ENCODE peak calls at places on chromosomes 3 and 15, in seven cellular contexts. One of them, this sample, is unnamed.

GRCh38 chr15:27985099-27985498 is 114.0 kb downstream of the OCA2 start:
- DNase-seq in ovary: no peak
- DNase-seq in IMR-90: no peak
- DNase-seq in right lobe of liver: no peak
- DNase-seq in K562: no peak
- DNase-seq in heart left ventricle: no peak
- DNase-seq in stomach: no peak
- DNase-seq in this sample: no peak

GRCh38 chr3:69425249-69425648 is 39.4 kb upstream of the FRMD4B start:
- DNase-seq in stomach: no peak
- DNase-seq in K562: peak; percentile 13
- DNase-seq in right lobe of liver: no peak
- DNase-seq in ovary: no peak
- DNase-seq in heart left ventricle: no peak
- DNase-seq in IMR-90: peak; percentile 7
- DNase-seq in this sample: no peak

GRCh38 chr15:60379466-60380274 is 18.1 kb downstream of the ANXA2 start:
- DNase-seq in IMR-90: peak; percentile 98
- DNase-seq in ovary: no peak
- DNase-seq in stomach: no peak
- DNase-seq in K562: no peak
- DNase-seq in heart left ventricle: no peak
- DNase-seq in right lobe of liver: no peak
- DNase-seq in this sample: no peak

GRCh38 chr15:43903864-43904290 is 77.1 kb downstream of the WDR76 start:
- DNase-seq in right lobe of liver: no peak
- DNase-seq in heart left ventricle: peak; percentile 37
- DNase-seq in IMR-90: peak; percentile 58
- DNase-seq in stomach: peak; percentile 42
- DNase-seq in ovary: peak; percentile 36
- DNase-seq in K562: peak; percentile 82
- DNase-seq in this sample: peak; percentile 59

GRCh38 chr15:78616506-78616905 is 4.3 kb downstream of the CHRNA3 start:
- DNase-seq in heart left ventricle: no peak
- DNase-seq in IMR-90: no peak
- DNase-seq in right lobe of liver: no peak
- DNase-seq in stomach: peak; percentile 4
- DNase-seq in ovary: no peak
- DNase-seq in K562: no peak
- DNase-seq in this sample: no peak

GRCh38 chr3:146881366-146881765 is 276.2 kb upstream of the PLSCR5 start:
- DNase-seq in heart left ventricle: no peak
- DNase-seq in ovary: no peak
- DNase-seq in K562: no peak
- DNase-seq in right lobe of liver: no peak
- DNase-seq in stomach: no peak
- DNase-seq in IMR-90: no peak
- DNase-seq in this sample: no peak

GRCh38 chr3:20186600-20187004 is 596 bp upstream of the SGO1 start:
- DNase-seq in heart left ventricle: no peak
- DNase-seq in stomach: no peak
- DNase-seq in K562: peak; percentile 15
- DNase-seq in IMR-90: no peak
- DNase-seq in right lobe of liver: no peak
- DNase-seq in ovary: no peak
- DNase-seq in this sample: no peak

GRCh38 chr3:196406806-196407470 is 25.3 kb downstream of the UBXN7 start:
- DNase-seq in ovary: no peak
- DNase-seq in IMR-90: peak; percentile 86
- DNase-seq in stomach: no peak
- DNase-seq in K562: peak; percentile 22
- DNase-seq in heart left ventricle: no peak
- DNase-seq in right lobe of liver: no peak
- DNase-seq in this sample: no peak

GRCh38 chr3:8848696-8849131 is 79.3 kb upstream of the OXTR start:
- DNase-seq in right lobe of liver: no peak
- DNase-seq in heart left ventricle: no peak
- DNase-seq in IMR-90: peak; percentile 87
- DNase-seq in stomach: no peak
- DNase-seq in K562: no peak
- DNase-seq in ovary: no peak
- DNase-seq in this sample: no peak

GRCh38 chr3:122892118-122892517 is 97.2 kb downstream of the SLC49A4 start:
- DNase-seq in stomach: no peak
- DNase-seq in right lobe of liver: no peak
- DNase-seq in heart left ventricle: no peak
- DNase-seq in IMR-90: no peak
- DNase-seq in K562: no peak
- DNase-seq in ovary: no peak
- DNase-seq in this sample: no peak

GRCh38 chr15:75531041-75531450 is 48.1 kb downstream of the PTPN9 start:
- DNase-seq in IMR-90: peak; percentile 40
- DNase-seq in K562: no peak
- DNase-seq in right lobe of liver: no peak
- DNase-seq in ovary: peak; percentile 73
- DNase-seq in stomach: no peak
- DNase-seq in heart left ventricle: peak; percentile 54
- DNase-seq in this sample: no peak

GRCh38 chr3:54853573-54854404 is 74.1 kb downstream of the LRTM1 start:
- DNase-seq in right lobe of liver: peak; percentile 78
- DNase-seq in stomach: peak; percentile 72
- DNase-seq in IMR-90: peak; percentile 74
- DNase-seq in K562: peak; percentile 65
- DNase-seq in heart left ventricle: peak; percentile 71
- DNase-seq in ovary: peak; percentile 85
- DNase-seq in this sample: peak; percentile 59

GRCh38 chr15:40238927-40239591 is at the start of gene PAK6:
- DNase-seq in K562: peak; percentile 60
- DNase-seq in stomach: peak; percentile 84
- DNase-seq in heart left ventricle: no peak
- DNase-seq in ovary: no peak
- DNase-seq in IMR-90: peak; percentile 53
- DNase-seq in right lobe of liver: peak; percentile 61
- DNase-seq in this sample: peak; percentile 94

GRCh38 chr3:100769693-100770092 is 60.4 kb downstream of the TFG start:
- DNase-seq in stomach: no peak
- DNase-seq in K562: no peak
- DNase-seq in heart left ventricle: no peak
- DNase-seq in IMR-90: no peak
- DNase-seq in ovary: no peak
- DNase-seq in right lobe of liver: no peak
- DNase-seq in this sample: no peak

GRCh38 chr15:41292521-41292920 is 39.9 kb downstream of the OIP5 start:
- DNase-seq in ovary: no peak
- DNase-seq in stomach: no peak
- DNase-seq in heart left ventricle: no peak
- DNase-seq in IMR-90: no peak
- DNase-seq in K562: no peak
- DNase-seq in right lobe of liver: no peak
- DNase-seq in this sample: no peak

GRCh38 chr3:70614111-70614510 is 301.7 kb upstream of the MDFIC2 start:
- DNase-seq in right lobe of liver: no peak
- DNase-seq in K562: no peak
- DNase-seq in ovary: no peak
- DNase-seq in IMR-90: no peak
- DNase-seq in heart left ventricle: no peak
- DNase-seq in stomach: no peak
- DNase-seq in this sample: no peak

GRCh38 chr3:143910756-143911155 is 60.9 kb upstream of the DIPK2A start:
- DNase-seq in heart left ventricle: no peak
- DNase-seq in IMR-90: no peak
- DNase-seq in right lobe of liver: no peak
- DNase-seq in K562: no peak
- DNase-seq in ovary: no peak
- DNase-seq in stomach: no peak
- DNase-seq in this sample: no peak

GRCh38 chr3:133855772-133856171 is 39.9 kb downstream of the RAB6B start:
- DNase-seq in heart left ventricle: no peak
- DNase-seq in stomach: no peak
- DNase-seq in IMR-90: peak; percentile 12
- DNase-seq in ovary: no peak
- DNase-seq in K562: no peak
- DNase-seq in right lobe of liver: no peak
- DNase-seq in this sample: no peak

GRCh38 chr3:50587806-50588758 is 18.8 kb downstream of the HEMK1 start:
- DNase-seq in heart left ventricle: no peak
- DNase-seq in right lobe of liver: peak; percentile 56
- DNase-seq in K562: no peak
- DNase-seq in ovary: no peak
- DNase-seq in stomach: no peak
- DNase-seq in IMR-90: no peak
- DNase-seq in this sample: no peak
- TF ChIP-seq POLR2A in heart left ventricle: no peak
- TF ChIP-seq POLR2A in right lobe of liver: no peak
- TF ChIP-seq POLR2A in K562: no peak
- TF ChIP-seq POLR2A in ovary: no peak
- TF ChIP-seq POLR2A in stomach: no peak
- TF ChIP-seq POLR2A in IMR-90: no peak
- TF ChIP-seq POLR2A in this sample: no peak

GRCh38 chr15:90231028-90232017 is 2.4 kb downstream of the CIB1 start:
- DNase-seq in stomach: peak; percentile 70
- DNase-seq in heart left ventricle: no peak
- DNase-seq in ovary: no peak
- DNase-seq in right lobe of liver: peak; percentile 46
- DNase-seq in K562: no peak
- DNase-seq in IMR-90: no peak
- DNase-seq in this sample: no peak
- TF ChIP-seq POLR2A in stomach: no peak
- TF ChIP-seq POLR2A in heart left ventricle: no peak
- TF ChIP-seq POLR2A in ovary: no peak
- TF ChIP-seq POLR2A in right lobe of liver: no peak
- TF ChIP-seq POLR2A in K562: no peak
- TF ChIP-seq POLR2A in IMR-90: no peak
- TF ChIP-seq POLR2A in this sample: no peak

DNA sequence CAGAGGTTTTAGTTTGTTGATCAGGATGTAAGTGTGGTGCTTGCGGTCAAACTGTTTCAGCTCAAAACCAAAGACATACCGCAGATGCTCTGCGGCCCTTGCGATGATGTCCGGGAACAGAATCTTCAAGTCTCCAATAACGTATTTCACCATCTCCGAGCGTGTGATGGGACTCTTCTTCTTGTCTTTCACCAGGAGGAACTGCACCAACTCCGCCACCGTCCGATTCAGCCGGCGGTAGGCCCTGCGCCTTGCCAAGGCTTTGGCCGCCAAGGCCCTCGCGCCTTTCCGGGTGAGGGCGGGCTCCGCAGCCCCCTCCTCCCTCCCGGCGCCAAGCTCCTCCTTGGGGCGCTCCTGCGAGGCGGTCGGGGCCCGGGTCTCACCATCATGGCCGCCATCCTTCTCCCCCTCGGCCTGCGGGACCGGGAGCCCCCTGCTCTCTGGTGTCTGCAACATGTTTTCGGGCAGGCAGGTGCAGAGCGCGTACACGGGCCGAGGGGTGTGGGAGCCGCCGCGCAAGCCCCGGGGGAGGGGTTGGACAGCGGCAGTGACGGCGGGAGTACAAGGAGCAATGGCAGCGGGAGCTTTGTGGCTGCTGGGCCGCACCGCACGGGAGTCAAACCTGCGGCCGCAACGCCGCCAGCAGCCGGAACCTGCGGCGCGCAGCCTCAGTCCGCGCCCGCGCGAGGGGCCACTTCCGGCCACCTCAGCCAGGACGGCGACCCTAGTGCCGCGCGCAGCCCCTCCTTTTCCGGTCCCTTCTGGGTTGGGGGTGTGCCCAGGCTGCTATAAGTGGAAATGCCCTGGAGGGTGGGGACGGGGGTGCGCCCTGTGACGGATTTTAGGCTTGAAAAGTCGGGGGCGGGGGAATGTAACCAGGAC is at the start of gene MAGEF1:
- DNase-seq in right lobe of liver: peak; percentile 86
- DNase-seq in K562: peak; percentile 92
- DNase-seq in heart left ventricle: peak; percentile 91
- DNase-seq in IMR-90: peak; percentile 81
- DNase-seq in ovary: peak; percentile 84
- DNase-seq in stomach: peak; percentile 83
- DNase-seq in this sample: peak; percentile 97
- TF ChIP-seq POLR2A in right lobe of liver: peak; percentile 89
- TF ChIP-seq POLR2A in K562: peak; percentile 91
- TF ChIP-seq POLR2A in heart left ventricle: no peak
- TF ChIP-seq POLR2A in IMR-90: peak; percentile 56
- TF ChIP-seq POLR2A in ovary: peak; percentile 62
- TF ChIP-seq POLR2A in stomach: peak; percentile 56
- TF ChIP-seq POLR2A in this sample: peak; percentile 77

DNA sequence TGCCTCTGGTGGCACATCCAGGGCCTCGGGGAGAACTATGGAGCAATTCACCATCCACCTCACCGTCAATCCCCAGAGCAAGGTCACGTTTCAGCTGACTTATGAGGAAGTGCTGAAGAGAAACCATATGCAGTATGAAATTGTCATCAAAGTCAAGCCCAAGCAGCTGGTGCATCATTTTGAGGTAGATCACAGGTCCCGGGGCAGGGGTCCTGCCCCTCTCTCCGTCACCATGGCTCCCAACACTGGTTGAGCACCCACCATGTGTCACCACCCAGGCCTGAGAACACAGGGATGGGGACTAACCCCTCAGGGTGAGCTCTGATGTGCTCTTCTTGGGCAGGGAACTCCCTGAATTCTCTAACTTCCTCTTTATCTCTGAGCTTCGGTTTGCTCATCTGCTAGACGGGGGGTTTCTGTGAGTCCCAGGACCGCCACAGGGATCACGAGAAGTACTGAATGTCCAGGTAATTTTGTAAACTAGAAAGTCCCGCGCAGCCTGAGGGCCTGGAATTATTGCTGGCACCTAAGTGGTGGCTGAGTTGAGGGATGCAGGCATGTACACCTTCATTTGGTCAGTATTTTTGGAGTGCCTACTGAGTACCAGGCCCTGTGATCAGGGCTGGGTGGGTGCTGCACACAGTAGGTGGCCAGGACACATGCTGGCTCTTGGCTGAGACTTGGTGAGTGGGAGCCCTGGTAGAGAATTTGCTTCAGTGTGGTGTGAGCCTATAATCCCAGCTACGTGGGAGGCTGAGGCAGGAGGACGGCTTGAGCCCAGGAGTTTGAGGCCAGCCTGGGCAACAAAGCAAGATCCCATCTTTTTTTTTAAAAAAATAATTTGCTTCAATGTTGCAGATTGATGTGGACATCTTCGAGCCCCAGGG is 2.3 kb downstream of the ITIH1 start:
- DNase-seq in heart left ventricle: no peak
- DNase-seq in IMR-90: no peak
- DNase-seq in K562: no peak
- DNase-seq in ovary: no peak
- DNase-seq in stomach: peak; percentile 18
- DNase-seq in right lobe of liver: no peak
- DNase-seq in this sample: no peak
- TF ChIP-seq POLR2A in heart left ventricle: no peak
- TF ChIP-seq POLR2A in IMR-90: no peak
- TF ChIP-seq POLR2A in K562: no peak
- TF ChIP-seq POLR2A in ovary: no peak
- TF ChIP-seq POLR2A in stomach: no peak
- TF ChIP-seq POLR2A in right lobe of liver: no peak
- TF ChIP-seq POLR2A in this sample: no peak

DNA sequence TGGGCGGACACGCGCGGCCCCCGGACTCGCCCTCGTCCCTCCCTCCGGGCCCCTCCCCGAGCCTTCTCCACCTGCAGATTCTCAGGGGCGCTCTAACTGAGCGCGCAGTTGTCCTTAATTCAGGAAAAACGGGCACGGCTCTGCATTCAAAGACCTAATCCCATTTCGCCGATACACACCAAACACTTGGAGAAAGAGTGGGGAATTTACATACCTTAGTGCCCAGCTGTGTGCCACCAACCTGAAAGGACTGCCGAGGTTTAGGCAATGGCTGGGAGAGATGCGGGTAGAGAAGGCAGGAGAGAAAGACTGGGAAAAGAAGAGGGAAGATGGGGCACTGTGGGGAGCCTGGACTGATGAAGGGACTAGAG is 21.8 kb downstream of the IGDCC3 start:
- DNase-seq in IMR-90: no peak
- DNase-seq in right lobe of liver: no peak
- DNase-seq in K562: no peak
- DNase-seq in stomach: no peak
- DNase-seq in ovary: no peak
- DNase-seq in heart left ventricle: no peak
- DNase-seq in this sample: no peak
- TF ChIP-seq POLR2A in IMR-90: no peak
- TF ChIP-seq POLR2A in right lobe of liver: no peak
- TF ChIP-seq POLR2A in K562: no peak
- TF ChIP-seq POLR2A in stomach: no peak
- TF ChIP-seq POLR2A in ovary: no peak
- TF ChIP-seq POLR2A in heart left ventricle: no peak
- TF ChIP-seq POLR2A in this sample: no peak